ENCODE peak calls at places on chromosome 3, in nine cellular contexts. O is sigmoid colon; J is CD4-positive, CD25-positive, alpha-beta regulatory T cell; R is psoas muscle; G is lower lobe of right lung; U is effector memory CD4-positive, alpha-beta T cell; Z is hepatocyte; N is GM23248; M is vagina. D is an unnamed sample.

GRCh38 chr3:127484601-127485388 is 105.7 kb downstream of the TPRA1 start:
- DNase-seq in R (no peak), Z (no peak), N (peak; percentile 58), G (no peak), U (no peak), O (peak; percentile 41), J (no peak), M (peak; percentile 67), D (peak; percentile 45)

GRCh38 chr3:177836671-177837070 is 639.4 kb upstream of the TBL1XR1 start:
- DNase-seq in J (no peak), G (no peak), Z (peak; percentile 31), M (no peak), U (no peak), O (no peak), N (peak; percentile 8), R (no peak), D (no peak)

GRCh38 chr3:124383846-124384483 is 346.3 kb upstream of the UMPS start:
- DNase-seq in N (no peak), Z (no peak), U (no peak), J (no peak), M (no peak), O (no peak), R (no peak), G (no peak), D (no peak)

GRCh38 chr3:171018151-171018935 is 8.2 kb downstream of the SLC2A2 start:
- DNase-seq in Z (peak; percentile 44), N (peak; percentile 6), U (no peak), R (no peak), M (no peak), J (peak; percentile 6), G (no peak), O (no peak), D (no peak)

GRCh38 chr3:52196977-52197376 is 983 bp upstream of the ALAS1 start:
- DNase-seq in U (no peak), M (no peak), R (no peak), G (peak; percentile 79), N (no peak), Z (peak; percentile 68), J (no peak), O (no peak), D (peak; percentile 84)

GRCh38 chr3:180630360-180630759 is 28.4 kb downstream of the TTC14 start:
- DNase-seq in R (no peak), J (no peak), U (no peak), M (no peak), G (no peak), N (peak; percentile 9), Z (no peak), O (no peak), D (no peak)

GRCh38 chr3:50412355-50412754 is 53.0 kb upstream of the TMEM115 start:
- DNase-seq in G (no peak), J (no peak), U (no peak), N (no peak), M (no peak), O (no peak), R (no peak), Z (no peak), D (no peak)

GRCh38 chr3:129315386-129315991 is 36.8 kb downstream of the HMCES start:
- DNase-seq in O (peak; percentile 79), Z (no peak), U (no peak), J (peak; percentile 62), M (no peak), G (peak; percentile 76), R (peak; percentile 72), N (peak; percentile 66), D (peak; percentile 82)

GRCh38 chr3:5187152-5187919 is at the start of gene EDEM1:
- DNase-seq in Z (peak; percentile 97), R (peak; percentile 97), U (peak; percentile 88), J (peak; percentile 96), G (peak; percentile 96), N (peak; percentile 99), M (no peak), O (peak; percentile 97), D (peak; percentile 98)

GRCh38 chr3:5187920-5188418 is 462 bp downstream of the EDEM1 start:
- DNase-seq in J (peak; percentile 68), O (peak; percentile 74), Z (peak; percentile 65), R (peak; percentile 75), G (peak; percentile 73), U (peak; percentile 25), M (no peak), N (peak; percentile 76), D (peak; percentile 85)

GRCh38 chr3:5185093-5185673 is 2.3 kb upstream of the EDEM1 start:
- DNase-seq in J (no peak), G (no peak), O (no peak), N (no peak), U (no peak), R (no peak), M (no peak), Z (no peak), D (no peak)

GRCh38 chr3:5186089-5186853 is 1.2 kb upstream of the EDEM1 start:
- DNase-seq in M (no peak), N (no peak), R (no peak), G (no peak), U (no peak), J (no peak), Z (peak; percentile 23), O (no peak), D (no peak)

DNA sequence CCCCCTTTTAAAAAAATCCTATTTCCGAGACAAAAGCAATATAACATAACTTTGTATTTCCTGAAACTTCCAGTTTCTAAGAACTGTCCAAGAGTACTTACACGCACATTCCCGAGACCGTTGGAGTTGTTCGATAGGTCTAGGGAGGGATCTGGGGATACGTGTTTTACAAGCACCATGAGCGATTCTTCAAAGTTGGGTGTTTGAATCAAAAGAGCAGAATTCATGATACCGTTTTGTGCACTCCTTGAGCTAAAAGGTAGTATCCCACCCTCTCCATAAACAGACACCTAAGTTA is 704 bp upstream of the EDEM1 start:
- DNase-seq in R (no peak), N (peak; percentile 74), J (no peak), M (no peak), O (no peak), Z (peak; percentile 53), U (no peak), G (no peak), D (no peak)
- H3K4me3 ChIP-seq in R (peak overlapping the region; percentile 92), N (peak overlapping the region; percentile 76), J (peak overlapping the region; percentile 93), M (peak overlapping the region; percentile 77), O (peak overlapping the region; percentile 75), Z (peak overlapping the region; percentile 38), U (peak overlapping the region; percentile 62), G (peak overlapping the region; percentile 96), D (peak overlapping the region; percentile 92)

DNA sequence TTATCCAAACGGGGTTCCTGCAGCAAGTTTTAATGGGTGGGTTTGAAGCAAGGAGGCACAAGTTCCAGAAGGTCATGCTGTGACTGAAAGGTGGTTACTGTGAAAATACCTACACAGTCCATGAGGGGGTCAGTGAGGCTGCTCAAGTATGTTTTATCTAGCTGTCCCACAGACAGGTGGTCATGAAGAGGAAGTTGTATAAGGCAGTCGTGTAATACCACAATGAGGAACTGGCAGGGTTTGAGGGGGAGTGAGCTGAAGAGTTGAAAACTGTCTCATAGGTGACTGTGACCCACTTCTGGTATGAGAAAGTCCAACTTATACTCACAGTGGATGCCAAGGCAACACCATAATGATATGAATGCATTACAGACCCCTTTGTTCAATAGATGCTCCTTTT is 856.8 kb downstream of the OTOL1 start:
- DNase-seq in O (no peak), J (no peak), R (no peak), G (no peak), Z (no peak), U (no peak), M (no peak), N (no peak), D (no peak)
- H3K4me1 ChIP-seq in O (peaks cover 6% of the 10 kb centered on the region), J (no peaks in the 10 kb centered on the region), R (no peaks in the 10 kb centered on the region), G (no peaks in the 10 kb centered on the region), Z (no peaks in the 10 kb centered on the region), U (no peaks in the 10 kb centered on the region), M (no peaks in the 10 kb centered on the region), N (peaks cover 24% of the 10 kb centered on the region), D (no peaks in the 10 kb centered on the region)

GRCh38 chr3:184262166-184262926 is 993 bp upstream of the CAMK2N2 start:
- DNase-seq in R (no peak), U (no peak), J (no peak), G (no peak), Z (peak; percentile 54), O (no peak), N (peak; percentile 22), M (no peak), D (no peak)
- H3K27me3 ChIP-seq in R (peaks cover 2% of the 10 kb centered on the region), U (peaks cover 5% of the 10 kb centered on the region), J (peaks cover 11% of the 10 kb centered on the region), G (peaks cover 67% of the 10 kb centered on the region), Z (peaks cover 58% of the 10 kb centered on the region), O (peaks cover 91% of the 10 kb centered on the region), N (peaks cover 4% of the 10 kb centered on the region), M (peaks cover 9% of the 10 kb centered on the region), D (peaks cover 66% of the 10 kb centered on the region)

GRCh38 chr3:24367681-24368264 is 126.9 kb downstream of the THRB start:
- DNase-seq in N (no peak), O (no peak), G (no peak), M (no peak), J (no peak), Z (no peak), R (no peak), U (no peak), D (no peak)
- H3K4me3 ChIP-seq in N (no peak overlapping the region), O (no peak overlapping the region), G (no peak overlapping the region), M (no peak overlapping the region), J (no peak overlapping the region), Z (no peak overlapping the region), R (no peak overlapping the region), U (no peak overlapping the region), D (no peak overlapping the region)